ENCODE peak calls at places on chromosomes 12 and 14, in ten cellular contexts. One of them, this sample, is unnamed. For H3K9me3, the result is how much of the 10 kb centered on the place peaks cover.

GRCh38 chr14:58861546-58861945 is 223.8 kb downstream of the DACT1 start:
- DNase-seq in lower lobe of right lung: no peak
- DNase-seq in cardiac muscle cell: peak
- DNase-seq in tibial nerve: no peak
- DNase-seq in astrocyte: peak
- DNase-seq in IMR-90: no peak
- DNase-seq in RWPE2: no peak
- DNase-seq in heart left ventricle: no peak
- DNase-seq in H9: no peak
- DNase-seq in fibroblast of lung: peak
- DNase-seq in this sample: no peak

GRCh38 chr12:131123817-131124216 is 170.1 kb downstream of the ADGRD1 start:
- DNase-seq in lower lobe of right lung: no peak
- DNase-seq in cardiac muscle cell: no peak
- DNase-seq in tibial nerve: no peak
- DNase-seq in astrocyte: no peak
- DNase-seq in IMR-90: no peak
- DNase-seq in RWPE2: no peak
- DNase-seq in heart left ventricle: no peak
- DNase-seq in H9: peak
- DNase-seq in fibroblast of lung: no peak
- DNase-seq in this sample: no peak

GRCh38 chr12:49413010-49413409 is 45.7 kb downstream of the SPATS2 start:
- DNase-seq in lower lobe of right lung: no peak
- DNase-seq in cardiac muscle cell: peak
- DNase-seq in tibial nerve: no peak
- DNase-seq in astrocyte: no peak
- DNase-seq in IMR-90: peak
- DNase-seq in RWPE2: no peak
- DNase-seq in heart left ventricle: no peak
- DNase-seq in H9: no peak
- DNase-seq in fibroblast of lung: peak
- DNase-seq in this sample: no peak

GRCh38 chr14:92362781-92363235 is 39.8 kb downstream of the SLC24A4 start:
- DNase-seq in lower lobe of right lung: no peak
- DNase-seq in cardiac muscle cell: peak
- DNase-seq in tibial nerve: no peak
- DNase-seq in astrocyte: peak
- DNase-seq in IMR-90: peak
- DNase-seq in RWPE2: no peak
- DNase-seq in heart left ventricle: no peak
- DNase-seq in H9: peak
- DNase-seq in fibroblast of lung: no peak
- DNase-seq in this sample: no peak

GRCh38 chr14:90159147-90159546 is 97.2 kb upstream of the PSMC1 start:
- DNase-seq in lower lobe of right lung: no peak
- DNase-seq in cardiac muscle cell: no peak
- DNase-seq in tibial nerve: no peak
- DNase-seq in astrocyte: no peak
- DNase-seq in IMR-90: no peak
- DNase-seq in RWPE2: no peak
- DNase-seq in heart left ventricle: no peak
- DNase-seq in H9: no peak
- DNase-seq in fibroblast of lung: no peak
- DNase-seq in this sample: no peak

GRCh38 chr12:26125451-26126339 is 858 bp upstream of the BHLHE41 start:
- DNase-seq in lower lobe of right lung: peak
- DNase-seq in cardiac muscle cell: peak
- DNase-seq in tibial nerve: peak
- DNase-seq in astrocyte: peak
- DNase-seq in IMR-90: peak
- DNase-seq in RWPE2: peak
- DNase-seq in heart left ventricle: peak
- DNase-seq in H9: peak
- DNase-seq in fibroblast of lung: peak
- DNase-seq in this sample: peak

GRCh38 chr14:95811813-95812212 is 64.8 kb upstream of the TUNAR start:
- DNase-seq in lower lobe of right lung: no peak
- DNase-seq in cardiac muscle cell: no peak
- DNase-seq in tibial nerve: no peak
- DNase-seq in astrocyte: no peak
- DNase-seq in IMR-90: no peak
- DNase-seq in RWPE2: no peak
- DNase-seq in heart left ventricle: no peak
- DNase-seq in H9: no peak
- DNase-seq in fibroblast of lung: no peak
- DNase-seq in this sample: no peak

GRCh38 chr12:101620762-101621133 is 26.0 kb downstream of the MYBPC1 start:
- DNase-seq in lower lobe of right lung: no peak
- DNase-seq in cardiac muscle cell: no peak
- DNase-seq in tibial nerve: no peak
- DNase-seq in astrocyte: no peak
- DNase-seq in IMR-90: no peak
- DNase-seq in RWPE2: no peak
- DNase-seq in heart left ventricle: no peak
- DNase-seq in H9: no peak
- DNase-seq in fibroblast of lung: no peak
- DNase-seq in this sample: no peak

GRCh38 chr14:102579696-102580551 is 12.5 kb upstream of the RCOR1 start:
- DNase-seq in lower lobe of right lung: peak
- DNase-seq in cardiac muscle cell: peak
- DNase-seq in tibial nerve: no peak
- DNase-seq in astrocyte: peak
- DNase-seq in IMR-90: peak
- DNase-seq in RWPE2: no peak
- DNase-seq in heart left ventricle: no peak
- DNase-seq in H9: no peak
- DNase-seq in fibroblast of lung: peak
- DNase-seq in this sample: no peak

GRCh38 chr14:92615451-92615850 is 101.9 kb downstream of the RIN3 start:
- DNase-seq in lower lobe of right lung: no peak
- DNase-seq in cardiac muscle cell: no peak
- DNase-seq in tibial nerve: no peak
- DNase-seq in astrocyte: no peak
- DNase-seq in IMR-90: no peak
- DNase-seq in RWPE2: no peak
- DNase-seq in heart left ventricle: no peak
- DNase-seq in H9: no peak
- DNase-seq in fibroblast of lung: no peak
- DNase-seq in this sample: no peak

GRCh38 chr12:12794686-12795085 is 9.2 kb downstream of the APOLD1 start:
- DNase-seq in lower lobe of right lung: no peak
- DNase-seq in cardiac muscle cell: no peak
- DNase-seq in tibial nerve: no peak
- DNase-seq in astrocyte: no peak
- DNase-seq in IMR-90: no peak
- DNase-seq in RWPE2: no peak
- DNase-seq in heart left ventricle: no peak
- DNase-seq in H9: no peak
- DNase-seq in fibroblast of lung: no peak
- DNase-seq in this sample: no peak

GRCh38 chr12:23552417-23552816 is 397.1 kb downstream of the SOX5 start:
- DNase-seq in lower lobe of right lung: no peak
- DNase-seq in cardiac muscle cell: no peak
- DNase-seq in tibial nerve: no peak
- DNase-seq in astrocyte: no peak
- DNase-seq in IMR-90: no peak
- DNase-seq in RWPE2: no peak
- DNase-seq in heart left ventricle: no peak
- DNase-seq in H9: no peak
- DNase-seq in fibroblast of lung: no peak
- DNase-seq in this sample: no peak

DNA sequence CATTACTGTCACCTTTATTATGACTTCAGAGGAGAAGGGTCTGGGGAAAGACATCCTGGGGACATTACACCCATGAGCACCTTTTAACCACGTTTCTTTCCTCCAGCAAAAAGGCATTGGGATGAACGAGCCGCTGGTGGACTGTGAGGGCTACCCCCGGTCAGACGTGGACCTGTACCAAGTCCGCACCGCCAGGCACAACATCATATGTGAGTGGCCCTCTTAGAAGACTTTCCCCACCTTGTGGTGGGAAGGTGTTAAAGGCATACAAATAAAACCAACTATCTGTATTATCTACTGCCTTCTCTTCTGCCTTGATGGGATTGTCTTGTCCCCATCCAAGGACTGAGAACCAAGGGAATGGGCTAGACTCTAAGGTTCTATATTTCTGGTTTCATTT is 6.0 kb downstream of the PSMD9 start:
- DNase-seq in lower lobe of right lung: no peak
- DNase-seq in cardiac muscle cell: peak
- DNase-seq in tibial nerve: no peak
- DNase-seq in astrocyte: peak
- DNase-seq in IMR-90: peak
- DNase-seq in RWPE2: no peak
- DNase-seq in heart left ventricle: no peak
- DNase-seq in H9: peak
- DNase-seq in fibroblast of lung: peak
- DNase-seq in this sample: peak
- TF ChIP-seq CTCF in lower lobe of right lung: no peak
- TF ChIP-seq CTCF in cardiac muscle cell: peak
- TF ChIP-seq CTCF in tibial nerve: peak
- TF ChIP-seq CTCF in astrocyte: peak
- TF ChIP-seq CTCF in IMR-90: peak
- TF ChIP-seq CTCF in RWPE2: peak
- TF ChIP-seq CTCF in heart left ventricle: no peak
- TF ChIP-seq CTCF in H9: peak
- TF ChIP-seq CTCF in fibroblast of lung: peak
- TF ChIP-seq CTCF in this sample: peak

GRCh38 chr14:65369560-65369959 is 43.0 kb upstream of the FUT8 start:
- DNase-seq in lower lobe of right lung: no peak
- DNase-seq in cardiac muscle cell: no peak
- DNase-seq in tibial nerve: no peak
- DNase-seq in astrocyte: no peak
- DNase-seq in IMR-90: no peak
- DNase-seq in RWPE2: no peak
- DNase-seq in heart left ventricle: no peak
- DNase-seq in H9: no peak
- DNase-seq in fibroblast of lung: no peak
- DNase-seq in this sample: no peak
- H3K27ac ChIP-seq in lower lobe of right lung: no peak
- H3K27ac ChIP-seq in cardiac muscle cell: no peak
- H3K27ac ChIP-seq in tibial nerve: no peak
- H3K27ac ChIP-seq in astrocyte: no peak
- H3K27ac ChIP-seq in IMR-90: no peak
- H3K27ac ChIP-seq in RWPE2: no peak
- H3K27ac ChIP-seq in heart left ventricle: no peak
- H3K27ac ChIP-seq in H9: no peak
- H3K27ac ChIP-seq in fibroblast of lung: no peak
- H3K27ac ChIP-seq in this sample: no peak

DNA sequence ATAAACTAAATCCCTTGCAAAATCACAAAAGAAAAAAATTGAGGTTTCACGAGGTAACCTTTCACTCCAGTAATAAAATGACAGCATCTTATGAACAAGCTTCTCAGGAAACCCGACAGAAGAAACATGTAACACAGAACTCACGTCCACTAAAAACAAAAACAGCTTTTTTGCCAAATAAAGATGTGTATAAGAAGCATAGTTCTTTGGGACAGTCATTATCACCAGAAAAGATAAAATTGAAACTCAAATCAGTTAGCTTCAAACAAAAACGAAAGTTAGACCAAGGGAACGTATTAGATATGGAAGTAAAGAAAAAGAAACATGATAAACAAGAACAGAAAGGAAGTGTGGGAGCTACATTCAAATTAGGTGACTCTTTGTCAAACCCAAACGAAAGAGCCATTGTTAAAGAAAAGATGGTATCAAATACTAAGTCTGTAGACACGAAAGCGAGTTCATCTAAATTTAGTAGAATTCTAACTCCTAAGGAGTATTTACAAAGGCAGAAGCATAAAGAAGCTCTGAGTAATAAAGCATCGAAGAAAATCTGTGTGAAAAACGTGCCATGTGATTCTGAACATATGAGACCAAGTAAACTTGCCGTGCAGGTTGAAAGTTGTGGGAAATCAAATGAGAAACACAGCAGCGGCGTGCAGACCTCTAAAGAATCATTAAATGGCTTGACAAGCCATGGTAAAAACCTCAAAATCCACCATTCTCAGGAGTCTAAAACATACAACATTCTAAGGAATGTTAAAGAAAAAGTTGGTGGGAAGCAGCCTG is 25.8 kb downstream of the RESF1 start:
- DNase-seq in lower lobe of right lung: no peak
- DNase-seq in cardiac muscle cell: no peak
- DNase-seq in tibial nerve: no peak
- DNase-seq in astrocyte: no peak
- DNase-seq in IMR-90: no peak
- DNase-seq in RWPE2: no peak
- DNase-seq in heart left ventricle: no peak
- DNase-seq in H9: no peak
- DNase-seq in fibroblast of lung: no peak
- DNase-seq in this sample: no peak
- H3K9me3 ChIP-seq in lower lobe of right lung: under half
- H3K9me3 ChIP-seq in cardiac muscle cell: under half
- H3K9me3 ChIP-seq in tibial nerve: under half
- H3K9me3 ChIP-seq in astrocyte: under half
- H3K9me3 ChIP-seq in IMR-90: under half
- H3K9me3 ChIP-seq in RWPE2: under half
- H3K9me3 ChIP-seq in heart left ventricle: under half
- H3K9me3 ChIP-seq in H9: under half
- H3K9me3 ChIP-seq in fibroblast of lung: under half
- H3K9me3 ChIP-seq in this sample: under half

GRCh38 chr14:72801381-72801812 is 92.5 kb downstream of the DPF3 start:
- DNase-seq in lower lobe of right lung: no peak
- DNase-seq in cardiac muscle cell: peak
- DNase-seq in tibial nerve: no peak
- DNase-seq in astrocyte: peak
- DNase-seq in IMR-90: peak
- DNase-seq in RWPE2: no peak
- DNase-seq in heart left ventricle: no peak
- DNase-seq in H9: no peak
- DNase-seq in fibroblast of lung: peak
- DNase-seq in this sample: no peak

GRCh38 chr14:72800848-72801370 is 93.0 kb downstream of the DPF3 start:
- DNase-seq in lower lobe of right lung: no peak
- DNase-seq in cardiac muscle cell: no peak
- DNase-seq in tibial nerve: no peak
- DNase-seq in astrocyte: no peak
- DNase-seq in IMR-90: no peak
- DNase-seq in RWPE2: no peak
- DNase-seq in heart left ventricle: no peak
- DNase-seq in H9: no peak
- DNase-seq in fibroblast of lung: no peak
- DNase-seq in this sample: no peak

GRCh38 chr14:72800296-72800695 is 93.6 kb downstream of the DPF3 start:
- DNase-seq in lower lobe of right lung: no peak
- DNase-seq in cardiac muscle cell: no peak
- DNase-seq in tibial nerve: no peak
- DNase-seq in astrocyte: no peak
- DNase-seq in IMR-90: no peak
- DNase-seq in RWPE2: no peak
- DNase-seq in heart left ventricle: no peak
- DNase-seq in H9: no peak
- DNase-seq in fibroblast of lung: no peak
- DNase-seq in this sample: no peak

GRCh38 chr14:72793154-72793725 is 100.7 kb downstream of the DPF3 start:
- DNase-seq in lower lobe of right lung: no peak
- DNase-seq in cardiac muscle cell: no peak
- DNase-seq in tibial nerve: no peak
- DNase-seq in astrocyte: no peak
- DNase-seq in IMR-90: no peak
- DNase-seq in RWPE2: no peak
- DNase-seq in heart left ventricle: no peak
- DNase-seq in H9: no peak
- DNase-seq in fibroblast of lung: no peak
- DNase-seq in this sample: peak

GRCh38 chr14:72796935-72797334 is 97.0 kb downstream of the DPF3 start:
- DNase-seq in lower lobe of right lung: no peak
- DNase-seq in cardiac muscle cell: no peak
- DNase-seq in tibial nerve: no peak
- DNase-seq in astrocyte: no peak
- DNase-seq in IMR-90: no peak
- DNase-seq in RWPE2: no peak
- DNase-seq in heart left ventricle: no peak
- DNase-seq in H9: peak
- DNase-seq in fibroblast of lung: no peak
- DNase-seq in this sample: no peak
- TF ChIP-seq CTCF in lower lobe of right lung: no peak
- TF ChIP-seq CTCF in cardiac muscle cell: no peak
- TF ChIP-seq CTCF in tibial nerve: no peak
- TF ChIP-seq CTCF in astrocyte: no peak
- TF ChIP-seq CTCF in IMR-90: no peak
- TF ChIP-seq CTCF in RWPE2: no peak
- TF ChIP-seq CTCF in heart left ventricle: no peak
- TF ChIP-seq CTCF in H9: no peak
- TF ChIP-seq CTCF in fibroblast of lung: no peak
- TF ChIP-seq CTCF in this sample: no peak